ENCODE peak calls at places on chromosomes 1 and 21, in five cellular contexts. M is PC-3, X is A549, Q is thoracic aorta, U is cardiac muscle cell. V is an unnamed sample.
A peak's percentile ranks its signal among the peaks of the same experiment; 100 is the strongest.

GRCh38 chr1:231039161-231040018 is 664 bp downstream of the FAM89A start:
- DNase-seq in M (peak; percentile 31), X (peak; percentile 46), Q (no peak), U (peak; percentile 69), V (peak; percentile 55)

GRCh38 chr1:224920930-224921329 is 8.5 kb upstream of the DNAH14 start:
- DNase-seq in M (no peak), X (no peak), Q (no peak), U (no peak), V (no peak)

GRCh38 chr1:162973381-162973795 is 95.8 kb upstream of the RGS4 start:
- DNase-seq in M (peak; percentile 56), X (no peak), Q (no peak), U (no peak), V (peak; percentile 54)

GRCh38 chr21:30227633-30228404 is 11.9 kb upstream of the CLDN8 start:
- DNase-seq in M (peak; percentile 99), X (no peak), Q (no peak), U (no peak), V (peak; percentile 82)

GRCh38 chr1:94044290-94044790 is 76.6 kb downstream of the ABCA4 start:
- DNase-seq in M (no peak), X (no peak), Q (no peak), U (no peak), V (no peak)

GRCh38 chr1:36643391-36644270 is 160.9 kb upstream of the CSF3R start:
- DNase-seq in M (no peak), X (no peak), Q (no peak), U (no peak), V (no peak)

GRCh38 chr1:156816561-156817328 is at the start of gene SH2D2A:
- DNase-seq in M (peak; percentile 80), X (no peak), Q (no peak), U (no peak), V (peak; percentile 54)

GRCh38 chr1:16158993-16159831 is 3.3 kb upstream of the EPHA2 start:
- DNase-seq in M (peak; percentile 95), X (no peak), Q (no peak), U (no peak), V (peak; percentile 81)

GRCh38 chr1:96756789-96757188 is 35.2 kb downstream of the PTBP2 start:
- DNase-seq in M (no peak), X (no peak), Q (no peak), U (no peak), V (no peak)
- TF ChIP-seq CTCF in M (peak; percentile 30), X (no peak), Q (no peak), U (no peak), V (no peak)

GRCh38 chr1:54135436-54136120 is 17.2 kb downstream of the CDCP2 start:
- DNase-seq in M (no peak), X (no peak), Q (no peak), U (no peak), V (no peak)
- H3K27ac ChIP-seq in M (no peak overlapping the region), X (peak overlapping the region; percentile 58), Q (no peak overlapping the region), U (no peak overlapping the region), V (no peak overlapping the region)

GRCh38 chr1:45684402-45684801 is 1.9 kb downstream of the GPBP1L1 start:
- DNase-seq in M (no peak), X (no peak), Q (no peak), U (no peak), V (no peak)

GRCh38 chr1:45687014-45687752 is 798 bp upstream of the TMEM69 start:
- DNase-seq in M (peak; percentile 99), X (peak; percentile 89), Q (peak; percentile 92), U (peak; percentile 98), V (peak; percentile 97)

GRCh38 chr1:45687753-45688737 is at the start of gene TMEM69:
- DNase-seq in M (peak; percentile 84), X (peak; percentile 81), Q (peak; percentile 8), U (peak; percentile 86), V (peak; percentile 88)

GRCh38 chr1:45686081-45687013 is at the start of gene GPBP1L1:
- DNase-seq in M (peak; percentile 94), X (peak; percentile 88), Q (peak; percentile 89), U (peak; percentile 99), V (peak; percentile 99)

DNA sequence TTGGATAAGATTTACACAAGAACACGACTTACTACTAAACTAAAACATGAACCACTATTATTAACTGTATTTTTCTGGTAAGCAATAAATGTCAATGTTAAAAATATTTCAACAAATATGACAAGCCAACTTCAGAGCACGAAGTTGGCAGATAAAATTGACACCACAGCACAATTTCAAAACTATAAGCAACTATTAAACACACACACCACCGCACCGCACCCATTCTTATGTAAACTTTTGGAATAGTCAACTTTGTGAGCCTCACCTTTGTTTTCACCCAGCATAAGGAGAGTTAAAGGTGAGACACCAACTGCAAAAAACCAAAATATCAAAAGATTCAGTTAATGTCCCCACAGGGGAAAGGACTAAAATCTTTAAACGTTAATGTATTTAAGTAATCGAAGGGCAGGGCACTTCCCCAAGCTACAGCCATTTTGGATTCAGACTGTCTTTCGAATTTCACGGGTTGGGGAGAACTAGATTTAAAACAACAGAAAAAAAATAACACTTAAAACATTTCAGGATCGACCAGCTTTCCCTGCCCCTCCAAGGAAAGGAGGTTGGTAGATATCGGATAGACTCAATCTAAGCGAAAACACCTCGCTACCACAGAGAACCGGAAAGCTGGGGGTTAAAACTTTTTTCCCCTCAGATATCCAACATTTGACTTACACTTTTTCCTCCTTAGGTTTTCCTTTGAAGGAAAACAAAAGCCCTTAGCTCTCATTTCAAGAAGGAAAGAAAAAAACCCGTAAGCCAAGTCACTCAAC is 839 bp downstream of the GPBP1L1 start:
- DNase-seq in M (peak; percentile 15), X (peak; percentile 15), Q (no peak), U (peak; percentile 17), V (no peak)
- TF ChIP-seq CTCF in M (no peak), X (no peak), Q (no peak), U (no peak), V (no peak)

GRCh38 chr1:41738010-41738409 is 180.7 kb downstream of the HIVEP3 start:
- DNase-seq in M (no peak), X (no peak), Q (no peak), U (no peak), V (no peak)
- H3K27ac ChIP-seq in M (no peak overlapping the region), X (no peak overlapping the region), Q (no peak overlapping the region), U (no peak overlapping the region), V (no peak overlapping the region)

DNA sequence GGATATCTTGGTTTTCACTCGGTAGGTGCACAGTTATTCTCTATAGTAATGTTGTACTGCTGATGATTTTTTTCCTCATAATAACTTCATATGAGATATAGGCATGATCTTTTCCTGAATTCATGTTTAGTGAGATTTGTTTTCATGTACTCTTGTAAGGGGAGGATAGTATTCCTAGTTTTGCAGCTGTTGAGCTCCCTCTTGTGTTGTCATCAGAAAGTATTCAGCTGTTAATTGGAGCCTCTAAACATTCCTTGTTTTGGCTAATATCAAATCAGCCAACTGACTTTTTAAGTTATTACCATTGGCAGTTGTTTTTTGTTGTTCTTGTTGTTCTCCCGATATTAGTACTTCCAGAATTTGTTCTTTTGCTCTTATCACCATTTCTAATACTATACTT is 24.4 kb downstream of the OR10R2 start:
- DNase-seq in M (peak; percentile 16), X (no peak), Q (no peak), U (peak; percentile 22), V (no peak)
- TF ChIP-seq CTCF in M (peak; percentile 34), X (peak; percentile 6), Q (no peak), U (peak; percentile 24), V (no peak)

GRCh38 chr1:235073331-235073967 is 55.2 kb downstream of the TOMM20 start:
- DNase-seq in M (peak; percentile 95), X (peak; percentile 80), Q (no peak), U (no peak), V (no peak)
- H3K27ac ChIP-seq in M (peak overlapping the region; percentile 100), X (peak overlapping the region; percentile 97), Q (peak overlapping the region; percentile 97), U (no peak overlapping the region), V (peak overlapping the region; percentile 86)

DNA sequence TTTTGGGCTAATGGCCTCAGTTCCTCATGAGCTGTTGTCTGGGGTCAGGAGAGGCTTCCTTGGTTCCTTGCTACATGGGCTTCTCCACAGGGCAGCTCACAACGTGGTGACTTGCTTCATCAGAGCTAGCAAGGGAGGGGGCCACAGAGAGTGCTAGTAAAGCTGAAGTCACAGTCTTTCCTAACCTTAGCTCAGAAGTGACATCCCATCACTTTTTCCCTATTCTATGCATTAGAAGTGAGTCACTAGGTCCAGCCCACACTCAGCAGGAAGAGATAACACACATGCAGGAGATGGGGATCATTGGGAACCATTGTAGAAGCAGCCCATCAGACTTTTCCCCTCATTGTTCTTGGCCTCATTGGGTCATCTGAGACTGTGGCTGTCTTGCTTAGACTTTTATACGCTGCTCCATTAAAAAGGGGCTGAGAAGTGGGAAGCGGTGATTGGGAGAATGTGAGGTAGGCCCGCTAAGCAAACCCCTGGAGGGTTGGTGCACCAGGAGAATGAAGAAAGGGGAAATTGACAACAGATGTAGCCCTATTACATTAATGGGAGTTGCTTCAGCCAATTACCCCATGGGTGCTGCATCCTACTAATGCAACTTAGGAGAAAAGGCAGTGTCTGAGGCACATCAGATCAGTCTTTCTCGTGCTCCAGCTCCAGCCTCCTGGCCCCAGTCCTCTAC is 22.1 kb upstream of the IGSF21 start:
- DNase-seq in M (no peak), X (no peak), Q (no peak), U (no peak), V (no peak)
- TF ChIP-seq CTCF in M (no peak), X (no peak), Q (no peak), U (no peak), V (no peak)

GRCh38 chr1:88289703-88290102 is 394.4 kb upstream of the PKN2 start:
- DNase-seq in M (no peak), X (no peak), Q (no peak), U (no peak), V (no peak)

GRCh38 chr1:88288571-88288970 is 395.5 kb upstream of the PKN2 start:
- DNase-seq in M (no peak), X (no peak), Q (no peak), U (no peak), V (no peak)

GRCh38 chr1:88284666-88285366 is 399.3 kb upstream of the PKN2 start:
- DNase-seq in M (no peak), X (no peak), Q (no peak), U (no peak), V (no peak)

GRCh38 chr1:88286716-88287115 is 397.4 kb upstream of the PKN2 start:
- DNase-seq in M (no peak), X (no peak), Q (no peak), U (no peak), V (no peak)

DNA sequence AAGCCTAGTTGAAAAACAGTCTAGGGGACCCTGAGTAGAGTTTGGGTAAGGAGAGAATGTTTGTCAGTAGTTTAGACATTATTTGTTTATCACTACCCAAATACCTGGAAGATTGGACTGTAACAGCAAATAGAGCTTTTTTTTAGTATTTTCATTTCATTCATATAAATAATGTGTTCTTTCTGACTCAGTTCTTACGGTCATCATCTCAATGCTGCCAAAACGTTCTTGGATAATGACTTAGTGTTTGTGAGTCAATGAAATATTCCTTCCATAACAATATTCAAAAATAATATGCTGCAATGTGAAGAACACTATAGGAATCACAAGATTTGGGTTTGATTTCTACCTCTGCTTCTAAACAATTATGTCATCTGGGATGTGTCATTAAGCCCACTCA is 400.0 kb upstream of the PKN2 start:
- DNase-seq in M (peak; percentile 52), X (no peak), Q (no peak), U (no peak), V (no peak)
- H3K27ac ChIP-seq in M (no peak overlapping the region), X (no peak overlapping the region), Q (no peak overlapping the region), U (no peak overlapping the region), V (no peak overlapping the region)

GRCh38 chr21:22536511-22536910 is 1538.3 kb downstream of the NCAM2 start:
- DNase-seq in M (peak; percentile 81), X (no peak), Q (no peak), U (no peak), V (peak; percentile 42)

GRCh38 chr21:22535630-22536029 is 1537.4 kb downstream of the NCAM2 start:
- DNase-seq in M (no peak), X (no peak), Q (no peak), U (no peak), V (no peak)
- TF ChIP-seq CTCF in M (no peak), X (no peak), Q (no peak), U (no peak), V (no peak)